ENCODE peak calls at places on chromosomes 1 and 21, in six cellular contexts. P is tibial artery, A is astrocyte of the cerebellum, T is fibroblast of lung, C is upper lobe of right lung, F is thoracic aorta. M is an unnamed sample.

GRCh38 chr1:21896652-21897532 is 40.2 kb downstream of the HSPG2 start:
- DNase-seq in A (no peak), F (no peak), C (no peak), P (peak), T (no peak), M (peak)

GRCh38 chr1:51439895-51440294 is 79.2 kb downstream of the EPS15 start:
- DNase-seq in A (no peak), C (no peak), P (no peak), F (no peak), T (no peak), M (no peak)

GRCh38 chr1:174968750-174969244 is 30.9 kb upstream of the CACYBP start:
- DNase-seq in C (no peak), F (no peak), P (no peak), T (peak), A (peak), M (no peak)

GRCh38 chr1:20358761-20359263 is 68.1 kb downstream of the VWA5B1 start:
- DNase-seq in A (no peak), F (no peak), P (no peak), T (peak), C (peak), M (no peak)

GRCh38 chr1:9618912-9619679 is 30.4 kb downstream of the TMEM201 start:
- DNase-seq in P (no peak), F (no peak), A (no peak), T (no peak), C (no peak), M (no peak)

GRCh38 chr1:247294282-247294681 is 37.4 kb downstream of the ZNF496 start:
- DNase-seq in F (no peak), P (peak), T (peak), C (peak), A (peak), M (no peak)

GRCh38 chr21:38037416-38037815 is 121.2 kb upstream of the KCNJ6 start:
- DNase-seq in T (no peak), A (no peak), F (no peak), C (no peak), P (no peak), M (no peak)

GRCh38 chr1:55472784-55473183 is 257.6 kb upstream of the USP24 start:
- DNase-seq in C (no peak), F (no peak), P (no peak), A (peak), T (no peak), M (no peak)

GRCh38 chr1:162905174-162905573 is 44.2 kb upstream of the CCDC190 start:
- DNase-seq in C (no peak), T (peak), P (no peak), A (no peak), F (no peak), M (no peak)

GRCh38 chr1:215277537-215277936 is 195.0 kb downstream of the KCNK2 start:
- DNase-seq in C (no peak), P (no peak), F (no peak), T (peak), A (no peak), M (no peak)

GRCh38 chr1:198064181-198064580 is 92.6 kb upstream of the NEK7 start:
- DNase-seq in F (no peak), P (no peak), A (no peak), C (no peak), T (no peak), M (no peak)

GRCh38 chr1:172674831-172675613 is 16.1 kb downstream of the FASLG start:
- DNase-seq in C (no peak), P (no peak), T (no peak), F (no peak), A (no peak), M (no peak)

GRCh38 chr1:230332429-230333088 is 93.6 kb downstream of the PGBD5 start:
- DNase-seq in A (no peak), F (no peak), T (no peak), C (no peak), P (no peak), M (no peak)
- H3K4me3 ChIP-seq in A (peak), F (no peak), T (no peak), C (no peak), P (no peak), M (no peak)

DNA sequence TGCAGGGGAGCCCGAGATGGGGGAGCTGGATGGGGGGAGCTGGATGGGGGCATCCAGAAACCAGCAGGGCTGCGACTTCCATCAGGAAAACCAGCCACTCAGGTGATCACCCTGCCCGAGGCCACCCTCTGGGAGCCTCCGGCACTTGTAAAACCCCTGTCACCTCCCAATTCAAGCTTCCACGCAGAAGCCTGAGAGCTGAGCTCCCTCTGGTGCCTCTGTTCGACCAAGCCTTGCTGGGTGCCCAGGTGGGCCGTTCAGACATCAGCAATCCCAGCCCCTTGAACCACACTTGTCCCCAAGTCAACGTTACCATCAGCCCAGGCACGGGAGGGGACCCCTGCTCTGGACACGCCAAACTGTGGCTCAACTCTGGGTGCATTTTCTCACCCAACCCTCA is 59.6 kb downstream of the MEGF6 start:
- DNase-seq in T (no peak), A (no peak), C (no peak), P (no peak), F (no peak), M (no peak)
- TF ChIP-seq CTCF in T (no peak), A (no peak), C (no peak), P (peak), F (no peak), M (no peak)

DNA sequence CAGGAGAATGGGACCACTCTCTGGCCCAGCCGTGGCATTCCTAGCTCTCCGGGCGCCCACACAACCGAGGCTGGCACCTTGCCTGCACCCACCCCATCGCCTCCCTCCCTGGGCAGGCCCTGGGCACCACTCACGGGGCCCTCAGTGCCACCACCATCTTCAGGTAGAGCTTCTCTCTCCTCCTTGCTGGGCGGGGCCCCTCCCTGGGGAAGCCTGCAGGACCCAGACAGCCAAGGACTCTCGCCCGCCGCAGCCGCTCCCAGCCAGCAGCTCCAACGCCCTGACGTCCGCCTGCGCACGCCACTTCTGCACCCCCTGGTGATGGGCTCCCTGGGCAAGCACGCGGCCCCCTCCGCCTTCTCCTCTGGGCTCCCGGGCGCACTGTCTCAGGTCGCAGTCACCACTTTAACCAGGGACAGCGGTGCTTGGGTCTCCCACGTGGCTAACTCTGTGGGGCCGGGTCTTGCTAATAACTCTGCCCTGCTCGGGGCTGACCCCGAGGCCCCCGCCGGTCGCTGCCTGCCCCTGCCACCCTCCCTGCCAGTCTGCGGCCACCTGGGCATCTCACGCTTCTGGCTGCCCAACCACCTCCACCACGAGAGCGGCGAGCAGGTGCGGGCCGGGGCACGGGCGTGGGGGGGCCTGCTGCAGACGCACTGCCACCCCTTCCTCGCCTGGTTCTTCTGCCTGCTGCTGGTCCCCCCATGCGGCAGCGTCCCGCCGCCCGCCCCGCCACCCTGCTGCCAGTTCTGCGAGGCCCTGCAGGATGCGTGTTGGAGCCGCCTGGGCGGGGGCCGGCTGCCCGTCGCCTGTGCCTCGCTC is 51.3 kb downstream of the COL18A1 start:
- DNase-seq in C (no peak), T (no peak), F (no peak), P (no peak), A (no peak), M (no peak)
- H3K4me3 ChIP-seq in C (peak), T (peak), F (peak), P (peak), A (peak), M (no peak)

DNA sequence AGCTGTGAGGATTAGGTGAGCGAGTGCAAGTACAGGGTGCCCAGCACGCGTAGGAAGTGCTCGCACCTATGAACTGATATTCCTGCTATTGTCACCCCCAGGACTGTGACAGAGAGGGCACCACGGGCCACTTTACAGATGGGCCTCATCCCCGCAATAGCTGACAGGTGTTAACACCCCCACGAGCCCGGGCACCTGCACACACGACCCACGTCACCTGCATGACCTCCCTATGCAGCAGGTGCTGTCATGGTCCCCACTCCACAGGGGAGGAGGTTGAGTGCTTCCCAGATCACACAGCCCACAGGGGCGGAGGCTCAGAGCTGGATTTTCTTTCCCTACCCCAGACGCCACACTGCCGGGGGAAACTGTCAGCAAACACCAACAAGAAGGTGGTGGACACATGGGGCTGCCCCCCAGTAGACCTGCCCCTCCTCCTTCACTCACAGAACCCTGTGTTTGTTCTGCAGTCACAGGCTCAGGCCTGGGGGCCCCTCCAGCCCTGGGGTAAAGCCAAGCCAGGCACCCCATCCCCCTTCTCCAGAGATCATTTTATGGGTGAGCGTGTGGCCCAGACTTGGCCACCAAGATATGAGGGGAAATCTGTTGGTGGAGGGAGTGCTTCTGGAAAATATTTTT is 465.5 kb downstream of the MATN1 start:
- DNase-seq in C (no peak), T (no peak), A (no peak), F (no peak), P (no peak), M (peak)
- TF ChIP-seq CTCF in C (no peak), T (no peak), A (no peak), F (no peak), P (no peak), M (no peak)

DNA sequence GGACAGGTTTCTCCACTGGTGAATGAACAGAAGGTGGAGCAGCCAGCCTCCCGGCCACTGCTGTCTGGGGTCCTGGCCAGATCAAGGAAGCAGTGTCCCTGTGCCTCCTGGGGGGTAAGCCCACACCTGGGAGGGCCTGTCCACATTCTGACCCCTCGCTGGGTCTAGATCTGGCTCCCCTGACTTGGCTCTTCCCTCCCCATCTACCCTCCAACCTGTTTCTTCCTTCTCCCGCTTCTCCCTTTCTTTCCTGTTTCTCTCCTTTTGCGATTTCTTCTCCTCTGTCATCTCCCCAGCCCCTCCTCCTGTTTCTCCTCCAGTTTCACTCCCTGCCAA is 378 bp downstream of the RORC start:
- DNase-seq in C (no peak), F (no peak), A (no peak), T (no peak), P (no peak), M (no peak)
- H3K4me3 ChIP-seq in C (peak), F (no peak), A (no peak), T (no peak), P (no peak), M (peak)

DNA sequence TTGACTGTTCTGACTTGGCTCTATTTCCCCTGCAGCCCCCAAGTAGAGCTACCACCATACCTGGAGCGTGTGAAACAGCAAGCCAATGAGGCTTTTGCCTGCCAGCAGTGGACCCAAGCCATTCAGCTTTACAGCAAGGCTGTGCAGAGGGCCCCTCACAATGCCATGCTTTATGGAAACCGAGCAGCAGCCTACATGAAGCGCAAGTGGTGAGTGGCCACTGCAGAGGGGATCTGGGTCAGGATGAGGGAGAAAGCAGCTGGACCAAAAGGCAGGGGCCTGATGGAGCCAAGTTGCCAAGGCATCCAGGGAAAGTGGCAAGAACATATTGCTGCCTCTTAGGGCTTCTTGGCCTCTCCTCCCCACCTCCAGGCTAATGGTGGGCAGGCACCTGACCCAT is 24.1 kb upstream of the TMEM222 start:
- DNase-seq in C (no peak), T (no peak), A (no peak), P (peak), F (no peak), M (no peak)
- TF ChIP-seq CTCF in C (no peak), T (no peak), A (no peak), P (no peak), F (no peak), M (no peak)

GRCh38 chr1:183248989-183249691 is 63.1 kb downstream of the LAMC2 start:
- DNase-seq in A (no peak), C (no peak), F (no peak), T (no peak), P (no peak), M (no peak)
- H3K4me3 ChIP-seq in A (no peak), C (no peak), F (no peak), T (no peak), P (no peak), M (no peak)

DNA sequence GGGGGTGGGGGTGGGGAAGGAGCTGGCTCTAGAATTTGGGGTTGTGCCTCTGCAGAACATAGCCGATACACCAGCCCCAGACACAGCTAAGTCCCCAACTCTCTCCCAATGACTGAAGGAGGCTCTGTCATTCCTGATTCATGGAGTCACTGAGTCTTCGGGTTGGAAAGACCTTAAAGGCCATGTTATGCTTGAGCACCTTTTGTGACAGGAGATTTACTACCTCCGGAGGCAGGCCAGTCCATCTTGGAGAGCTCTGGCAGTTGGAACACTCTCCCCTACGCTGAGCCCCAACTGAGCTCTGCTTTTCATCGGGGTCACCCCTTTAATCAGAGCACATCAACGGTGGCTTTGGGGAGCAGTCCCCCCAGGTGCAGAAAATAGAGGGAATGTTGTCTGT is 284.4 kb upstream of the GJB5 start:
- DNase-seq in C (no peak), A (no peak), F (no peak), P (no peak), T (no peak), M (no peak)
- TF ChIP-seq CTCF in C (no peak), A (no peak), F (no peak), P (no peak), T (no peak), M (no peak)